ENCODE peak calls at places on chromosome 7, in eight cellular contexts. U is astrocyte of the cerebellum, F is testis, O is astrocyte of the spinal cord, H is ovary, A is brain microvascular endothelial cell, I is GM12865, T is body of pancreas. Y is an unnamed sample.

GRCh38 chr7:75054744-75055527 is 18.7 kb downstream of the RCC1L start:
- DNase-seq in F (no peak), U (peak), O (peak), I (no peak), T (peak), H (peak), A (peak), Y (peak)

GRCh38 chr7:30932562-30932961 is 20.9 kb downstream of the AQP1 start:
- DNase-seq in H (no peak), A (no peak), F (no peak), O (no peak), I (no peak), T (peak), U (no peak), Y (no peak)

GRCh38 chr7:134530460-134530859 is 3.1 kb downstream of the AKR1B10 start:
- DNase-seq in T (no peak), H (no peak), O (no peak), U (no peak), F (no peak), I (no peak), A (no peak), Y (no peak)

GRCh38 chr7:111918461-111918860 is 287.7 kb downstream of the DOCK4 start:
- DNase-seq in F (no peak), U (no peak), T (no peak), O (no peak), I (no peak), H (no peak), A (no peak), Y (no peak)

GRCh38 chr7:154915600-154915999 is 87.3 kb downstream of the PAXIP1 start:
- DNase-seq in F (no peak), A (no peak), I (no peak), T (no peak), H (peak), O (no peak), U (no peak), Y (no peak)

GRCh38 chr7:159239028-159239427 is 94.4 kb upstream of the VIPR2 start:
- DNase-seq in I (no peak), U (no peak), F (no peak), T (no peak), O (no peak), H (no peak), A (no peak), Y (no peak)

GRCh38 chr7:38585551-38585950 is 45.6 kb downstream of the AMPH start:
- DNase-seq in U (no peak), F (no peak), T (no peak), A (no peak), H (no peak), O (no peak), I (no peak), Y (no peak)

GRCh38 chr7:24668922-24669635 is 88.2 kb downstream of the GSDME start:
- DNase-seq in I (no peak), F (no peak), H (no peak), T (no peak), O (no peak), A (no peak), U (no peak), Y (no peak)

GRCh38 chr7:36487756-36488336 is 98.2 kb downstream of the ANLN start:
- DNase-seq in T (peak), I (peak), O (peak), H (no peak), A (peak), F (peak), U (peak), Y (no peak)

GRCh38 chr7:70208236-70209063 is 610.2 kb downstream of the AUTS2 start:
- DNase-seq in I (no peak), U (no peak), F (no peak), A (peak), O (peak), T (no peak), H (no peak), Y (peak)

GRCh38 chr7:124762611-124763143 is 2.9 kb downstream of the GPR37 start:
- DNase-seq in O (no peak), T (peak), U (no peak), F (no peak), I (no peak), A (no peak), H (no peak), Y (no peak)

GRCh38 chr7:157121184-157121715 is 17.5 kb upstream of the UBE3C start:
- DNase-seq in H (no peak), O (no peak), A (no peak), F (no peak), I (no peak), U (no peak), T (no peak), Y (no peak)

GRCh38 chr7:3194501-3195141 is 106.4 kb upstream of the SDK1 start:
- DNase-seq in F (peak), U (peak), T (peak), O (peak), A (peak), H (no peak), I (no peak), Y (peak)

GRCh38 chr7:14639329-14639728 is 263.2 kb downstream of the DGKB start:
- DNase-seq in U (no peak), T (peak), H (no peak), A (no peak), F (no peak), O (no peak), I (no peak), Y (no peak)

GRCh38 chr7:156515911-156516790 is 124.4 kb upstream of the RNF32 start:
- DNase-seq in O (no peak), H (no peak), F (no peak), A (peak), U (no peak), I (no peak), T (peak), Y (no peak)

GRCh38 chr7:55255501-55256445 is 109.4 kb upstream of the LANCL2 start:
- DNase-seq in F (peak), H (peak), U (peak), I (peak), T (peak), O (peak), A (peak), Y (peak)

GRCh38 chr7:23893942-23894890 is 184.2 kb downstream of the STK31 start:
- DNase-seq in I (peak), U (no peak), T (no peak), F (no peak), H (no peak), O (no peak), A (peak), Y (no peak)

GRCh38 chr7:76065016-76065612 is 17.2 kb downstream of the MDH2 start:
- DNase-seq in A (no peak), F (no peak), T (no peak), I (no peak), H (no peak), U (no peak), O (no peak), Y (no peak)

GRCh38 chr7:152735443-152736004 is 24.0 kb upstream of the ACTR3B start:
- DNase-seq in U (no peak), A (no peak), O (no peak), I (no peak), F (no peak), T (no peak), H (no peak), Y (no peak)

GRCh38 chr7:11557627-11558026 is 274.4 kb downstream of the THSD7A start:
- DNase-seq in U (no peak), H (no peak), A (peak), I (peak), T (peak), O (no peak), F (no peak), Y (no peak)

GRCh38 chr7:37408241-37408884 is 40.3 kb downstream of the ELMO1 start:
- DNase-seq in I (no peak), T (no peak), H (no peak), U (no peak), O (no peak), F (no peak), A (no peak), Y (no peak)

GRCh38 chr7:132113536-132114409 is 462.5 kb downstream of the PLXNA4 start:
- DNase-seq in T (no peak), I (no peak), F (no peak), U (no peak), O (no peak), A (no peak), H (no peak), Y (peak)

GRCh38 chr7:94452257-94452656 is 57.4 kb upstream of the CASD1 start:
- DNase-seq in T (peak), F (no peak), U (no peak), I (no peak), A (no peak), O (no peak), H (no peak), Y (no peak)

GRCh38 chr7:134552105-134552504 is 3.2 kb downstream of the AKR1B15 start:
- DNase-seq in O (no peak), A (no peak), F (peak), T (no peak), I (no peak), H (no peak), U (no peak), Y (no peak)

GRCh38 chr7:37942934-37943610 is 22.6 kb downstream of the EPDR1 start:
- DNase-seq in H (peak), T (peak), A (peak), F (peak), I (peak), U (peak), O (peak), Y (no peak)

GRCh38 chr7:158093156-158093796 is 494.3 kb downstream of the PTPRN2 start:
- DNase-seq in T (no peak), F (no peak), I (no peak), U (no peak), A (no peak), O (no peak), H (no peak), Y (no peak)

GRCh38 chr7:151207315-151207714 is 3.0 kb downstream of the H2BK1 start:
- DNase-seq in I (no peak), U (no peak), A (no peak), O (no peak), T (no peak), H (no peak), F (no peak), Y (no peak)

GRCh38 chr7:64630496-64630895 is 35.4 kb upstream of the ZNF107 start:
- DNase-seq in F (peak), O (no peak), U (no peak), T (no peak), A (peak), H (no peak), I (no peak), Y (no peak)

GRCh38 chr7:19728731-19729130 is 19.9 kb upstream of the POLR1F start:
- DNase-seq in O (no peak), U (no peak), I (no peak), H (no peak), A (no peak), F (no peak), T (no peak), Y (no peak)

GRCh38 chr7:128410092-128410665 is 397 bp upstream of the IMPDH1 start:
- DNase-seq in U (peak), A (peak), F (peak), I (no peak), T (peak), O (peak), H (peak), Y (no peak)

GRCh38 chr7:123797673-123798526 is 47.1 kb upstream of the HYAL4 start:
- DNase-seq in T (peak), U (peak), A (peak), I (peak), O (peak), F (no peak), H (no peak), Y (peak)

GRCh38 chr7:106610996-106611886 is 49.7 kb downstream of the CCDC71L start:
- DNase-seq in I (peak), T (no peak), H (no peak), A (no peak), F (no peak), O (peak), U (no peak), Y (no peak)

GRCh38 chr7:130732980-130733865 is 784 bp downstream of the KLF14 start:
- DNase-seq in O (no peak), A (no peak), F (peak), U (no peak), H (peak), T (peak), I (peak), Y (no peak)
- TF ChIP-seq CTCF in O (no peak), A (no peak), F (no peak), U (peak), H (no peak), T (no peak), I (peak), Y (no peak)

GRCh38 chr7:73987298-73987697 is 40.7 kb upstream of the ELN start:
- DNase-seq in F (no peak), I (no peak), H (no peak), U (no peak), O (no peak), T (no peak), A (no peak), Y (no peak)

GRCh38 chr7:73986158-73986631 is 41.8 kb upstream of the ELN start:
- DNase-seq in T (no peak), F (peak), O (no peak), A (no peak), I (no peak), H (peak), U (no peak), Y (peak)

GRCh38 chr7:73984481-73985205 is 43.3 kb upstream of the ELN start:
- DNase-seq in T (no peak), A (no peak), U (no peak), H (peak), F (no peak), I (no peak), O (no peak), Y (no peak)

GRCh38 chr7:73983437-73984164 is 44.4 kb upstream of the ELN start:
- DNase-seq in I (no peak), O (no peak), U (no peak), F (peak), H (peak), A (no peak), T (no peak), Y (no peak)

DNA sequence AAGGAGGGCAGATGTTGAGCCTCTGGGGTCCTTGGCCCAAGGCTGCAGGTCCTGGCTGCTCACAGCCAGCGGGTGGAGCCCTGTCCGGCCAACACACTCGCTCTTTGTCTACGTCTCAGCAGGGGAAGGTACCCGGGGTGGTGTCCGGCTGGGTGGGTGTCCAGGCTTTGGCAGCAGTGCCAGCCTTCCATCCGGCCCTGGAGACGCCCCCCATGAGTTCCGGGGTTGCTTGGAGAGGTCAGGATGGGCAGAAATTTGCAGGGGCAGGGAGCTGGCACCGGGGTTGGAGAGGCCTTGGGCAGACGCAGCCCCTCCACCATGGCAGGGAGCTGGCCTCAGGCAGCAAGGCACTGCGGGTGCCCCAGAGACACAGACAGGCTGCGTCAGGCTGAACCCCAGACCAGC is 42.2 kb upstream of the ELN start:
- DNase-seq in A (no peak), H (no peak), U (no peak), T (no peak), I (no peak), F (peak), O (no peak), Y (no peak)
- TF ChIP-seq CTCF in A (peak), H (no peak), U (peak), T (no peak), I (no peak), F (no peak), O (peak), Y (peak)

GRCh38 chr7:85030893-85031292 is 156.0 kb downstream of the SEMA3D start:
- DNase-seq in T (no peak), A (peak), F (no peak), U (peak), O (peak), H (no peak), I (peak), Y (peak)
- TF ChIP-seq CTCF in T (peak), A (no peak), F (peak), U (no peak), O (peak), H (no peak), I (peak), Y (peak)

GRCh38 chr7:5774790-5775189 is 6.7 kb downstream of the RNF216 start:
- DNase-seq in O (no peak), H (no peak), I (no peak), T (no peak), F (no peak), A (no peak), U (no peak), Y (no peak)

GRCh38 chr7:5776894-5777645 is 4.4 kb downstream of the RNF216 start:
- DNase-seq in H (no peak), U (no peak), F (no peak), T (no peak), O (no peak), A (no peak), I (no peak), Y (no peak)

GRCh38 chr7:5769571-5769970 is 11.9 kb downstream of the RNF216 start:
- DNase-seq in H (no peak), I (no peak), T (no peak), O (no peak), U (no peak), A (no peak), F (no peak), Y (no peak)

GRCh38 chr7:5774136-5774535 is 7.3 kb downstream of the RNF216 start:
- DNase-seq in T (no peak), I (no peak), H (no peak), O (no peak), U (no peak), F (no peak), A (no peak), Y (no peak)

GRCh38 chr7:5773661-5774086 is 7.8 kb downstream of the RNF216 start:
- DNase-seq in A (peak), F (no peak), I (no peak), O (peak), H (no peak), T (peak), U (peak), Y (peak)
- TF ChIP-seq CTCF in A (no peak), F (no peak), I (no peak), O (no peak), H (no peak), T (no peak), U (no peak), Y (no peak)

GRCh38 chr7:122143376-122143750 is 686 bp downstream of the AASS start:
- DNase-seq in F (peak), A (peak), T (peak), U (no peak), H (peak), O (peak), I (peak), Y (no peak)

GRCh38 chr7:122145937-122146336 is 1.9 kb upstream of the AASS start:
- DNase-seq in H (no peak), I (no peak), T (no peak), F (no peak), A (no peak), O (no peak), U (no peak), Y (no peak)

GRCh38 chr7:122140918-122141317 is 3.1 kb downstream of the AASS start:
- DNase-seq in I (no peak), F (no peak), U (no peak), A (no peak), O (no peak), T (no peak), H (no peak), Y (peak)

GRCh38 chr7:122148081-122148480 is 4.0 kb upstream of the AASS start:
- DNase-seq in O (no peak), H (no peak), I (no peak), U (no peak), F (no peak), A (no peak), T (no peak), Y (no peak)

DNA sequence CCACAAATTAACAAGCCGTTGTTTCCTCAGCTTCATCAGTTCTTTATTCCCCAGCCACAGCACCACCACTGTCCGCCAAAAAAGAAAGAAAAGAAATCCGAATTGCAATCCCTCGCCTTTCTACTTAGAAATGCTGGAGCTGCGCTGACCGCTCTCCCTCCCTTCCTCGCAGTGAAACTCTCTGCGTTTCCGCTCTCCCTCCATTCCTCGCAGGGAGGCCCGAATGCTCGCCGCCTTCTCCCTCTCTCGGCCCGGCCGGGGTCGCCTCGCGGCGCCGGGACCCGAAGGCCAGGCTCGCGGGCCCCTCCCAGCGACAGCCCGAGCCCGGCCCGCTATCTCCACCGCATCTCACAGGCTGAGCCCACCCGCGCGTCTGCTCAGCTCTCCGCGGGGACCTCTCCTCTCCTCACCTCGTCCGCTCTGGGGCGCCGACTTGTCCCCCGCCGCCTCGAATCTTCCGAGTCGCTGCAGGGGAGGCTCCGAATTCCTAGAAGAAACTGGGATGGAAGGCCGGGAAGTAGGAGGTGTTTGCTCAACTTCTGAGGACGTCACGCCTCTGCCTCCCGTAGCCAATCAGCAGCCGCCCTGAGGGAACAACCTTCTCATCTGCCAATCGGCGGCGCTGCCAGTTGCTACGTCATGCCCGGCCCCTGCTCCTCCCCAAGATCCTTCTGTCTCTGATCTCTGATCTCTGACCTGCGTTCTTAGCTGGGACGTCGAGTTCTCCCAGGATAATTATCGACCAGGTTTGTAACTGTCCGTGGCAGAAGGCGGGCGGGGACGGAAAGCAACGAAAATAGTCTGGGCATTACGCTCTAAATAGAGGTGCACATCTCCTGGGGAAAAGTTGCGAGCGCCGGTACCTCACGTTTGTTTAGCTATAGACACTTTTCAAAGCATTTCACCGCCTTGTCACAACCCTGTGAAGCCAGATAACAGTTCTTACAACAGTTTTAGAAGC is at the start of gene AASS:
- DNase-seq in U (peak), T (peak), F (peak), I (peak), O (peak), A (peak), H (peak), Y (peak)
- TF ChIP-seq CTCF in U (peak), T (no peak), F (no peak), I (no peak), O (no peak), A (no peak), H (no peak), Y (no peak)

GRCh38 chr7:80921130-80921529 is 2.3 kb upstream of the SEMA3C start:
- DNase-seq in A (no peak), H (no peak), F (no peak), T (no peak), I (no peak), O (no peak), U (no peak), Y (no peak)

GRCh38 chr7:80916770-80917681 is 1.8 kb downstream of the SEMA3C start:
- DNase-seq in H (no peak), U (peak), A (peak), O (peak), F (no peak), I (no peak), T (no peak), Y (no peak)

GRCh38 chr7:80922254-80923049 is 3.6 kb upstream of the SEMA3C start:
- DNase-seq in F (no peak), I (no peak), U (no peak), O (no peak), A (no peak), T (peak), H (no peak), Y (no peak)

GRCh38 chr7:80918406-80918805 is 445 bp downstream of the SEMA3C start:
- DNase-seq in A (no peak), U (no peak), O (peak), F (peak), T (no peak), H (no peak), I (peak), Y (no peak)

GRCh38 chr7:80918909-80919721 is at the start of gene SEMA3C:
- DNase-seq in A (peak), O (peak), H (peak), F (peak), I (no peak), T (peak), U (peak), Y (peak)
- TF ChIP-seq CTCF in A (no peak), O (no peak), H (no peak), F (peak), I (no peak), T (no peak), U (no peak), Y (peak)

GRCh38 chr7:42991913-42992576 is 59.9 kb downstream of the MRPL32 start:
- DNase-seq in U (no peak), A (no peak), F (no peak), T (no peak), O (no peak), H (no peak), I (no peak), Y (no peak)
- TF ChIP-seq CTCF in U (no peak), A (no peak), F (no peak), T (no peak), O (no peak), H (no peak), I (no peak), Y (no peak)

Y was measured in retinal pigment epithelial cell.